ENCODE peak calls at places on chromosome 2, in four cellular contexts. J is heart right ventricle, I is upper lobe of right lung, V is right lobe of liver. R is an unnamed sample.

GRCh38 chr2:33344230-33344629 is 132.2 kb upstream of the RASGRP3 start:
- DNase-seq in J (no peak), I (no peak), V (no peak), R (no peak)

GRCh38 chr2:30226144-30227032 is 4.9 kb upstream of the LBH start:
- DNase-seq in J (no peak), I (no peak), V (no peak), R (no peak)

GRCh38 chr2:199468561-199469513 is 11.1 kb upstream of the SATB2 start:
- DNase-seq in J (no peak), I (no peak), V (no peak), R (no peak)

GRCh38 chr2:26284132-26284531 is 39.4 kb downstream of the HADHB start:
- DNase-seq in J (no peak), I (no peak), V (no peak), R (no peak)

GRCh38 chr2:232336241-232336736 is 42.3 kb upstream of the ALPP start:
- DNase-seq in J (no peak), I (peak; percentile 51), V (peak; percentile 43), R (peak; percentile 22)

GRCh38 chr2:44981714-44982108 is 27.5 kb downstream of the SIX2 start:
- DNase-seq in J (peak; percentile 74), I (peak; percentile 77), V (peak; percentile 66), R (peak; percentile 81)

GRCh38 chr2:37585295-37585908 is 86.0 kb downstream of the CDC42EP3 start:
- DNase-seq in J (no peak), I (no peak), V (no peak), R (no peak)

GRCh38 chr2:207523005-207523404 is 6.8 kb upstream of the CREB1 start:
- DNase-seq in J (no peak), I (no peak), V (no peak), R (no peak)

R was measured in left cardiac atrium.